ENCODE peak calls at places on chromosomes 6 and 20, in eight cellular contexts. One of them, this sample, is unnamed.

GRCh38 chr6:35417979-35418661 is 34.0 kb upstream of the FANCE start:
- DNase-seq in endothelial cell of umbilical vein: no peak
- DNase-seq in Panc1: no peak
- DNase-seq in spleen: no peak
- DNase-seq in GM23338: no peak
- DNase-seq in transverse colon: peak; percentile 64
- DNase-seq in prostate gland: no peak
- DNase-seq in SK-N-SH: peak; percentile 83
- DNase-seq in this sample: no peak

GRCh38 chr6:296151-297122 is 4.2 kb downstream of the DUSP22 start:
- DNase-seq in endothelial cell of umbilical vein: peak; percentile 63
- DNase-seq in prostate gland: no peak
- DNase-seq in Panc1: no peak
- DNase-seq in transverse colon: peak; percentile 55
- DNase-seq in SK-N-SH: no peak
- DNase-seq in spleen: peak; percentile 86
- DNase-seq in GM23338: no peak
- DNase-seq in this sample: no peak

GRCh38 chr6:114342826-114343781 is at the start of gene HS3ST5:
- DNase-seq in prostate gland: no peak
- DNase-seq in SK-N-SH: peak; percentile 86
- DNase-seq in spleen: peak; percentile 72
- DNase-seq in transverse colon: peak; percentile 26
- DNase-seq in endothelial cell of umbilical vein: no peak
- DNase-seq in Panc1: no peak
- DNase-seq in GM23338: peak; percentile 91
- DNase-seq in this sample: no peak

GRCh38 chr6:37850728-37851285 is 31.3 kb downstream of the ZFAND3 start:
- DNase-seq in prostate gland: no peak
- DNase-seq in endothelial cell of umbilical vein: no peak
- DNase-seq in Panc1: no peak
- DNase-seq in spleen: no peak
- DNase-seq in GM23338: no peak
- DNase-seq in transverse colon: no peak
- DNase-seq in SK-N-SH: no peak
- DNase-seq in this sample: no peak

GRCh38 chr20:4076671-4077070 is 61.3 kb upstream of the RNF24 start:
- DNase-seq in GM23338: no peak
- DNase-seq in SK-N-SH: no peak
- DNase-seq in endothelial cell of umbilical vein: peak; percentile 85
- DNase-seq in Panc1: no peak
- DNase-seq in spleen: no peak
- DNase-seq in prostate gland: peak; percentile 50
- DNase-seq in transverse colon: no peak
- DNase-seq in this sample: no peak

GRCh38 chr6:108651781-108652227 is 91.1 kb downstream of the FOXO3 start:
- DNase-seq in GM23338: no peak
- DNase-seq in endothelial cell of umbilical vein: no peak
- DNase-seq in transverse colon: no peak
- DNase-seq in spleen: no peak
- DNase-seq in Panc1: no peak
- DNase-seq in SK-N-SH: no peak
- DNase-seq in prostate gland: peak; percentile 79
- DNase-seq in this sample: no peak

GRCh38 chr6:85494551-85495337 is 44.9 kb downstream of the NT5E start:
- DNase-seq in transverse colon: no peak
- DNase-seq in SK-N-SH: no peak
- DNase-seq in GM23338: no peak
- DNase-seq in Panc1: no peak
- DNase-seq in endothelial cell of umbilical vein: no peak
- DNase-seq in prostate gland: no peak
- DNase-seq in spleen: no peak
- DNase-seq in this sample: no peak

GRCh38 chr20:21396045-21396893 is 1.1 kb downstream of the NKX2-4 start:
- DNase-seq in endothelial cell of umbilical vein: peak; percentile 32
- DNase-seq in prostate gland: no peak
- DNase-seq in SK-N-SH: peak; percentile 68
- DNase-seq in spleen: no peak
- DNase-seq in GM23338: peak; percentile 66
- DNase-seq in transverse colon: no peak
- DNase-seq in Panc1: no peak
- DNase-seq in this sample: no peak

GRCh38 chr20:31907046-31907445 is 36.6 kb downstream of the TTLL9 start:
- DNase-seq in transverse colon: no peak
- DNase-seq in prostate gland: no peak
- DNase-seq in endothelial cell of umbilical vein: no peak
- DNase-seq in spleen: no peak
- DNase-seq in SK-N-SH: no peak
- DNase-seq in Panc1: no peak
- DNase-seq in GM23338: no peak
- DNase-seq in this sample: no peak

GRCh38 chr6:44004625-44005506 is 122.4 kb downstream of the MRPL14 start:
- DNase-seq in Panc1: no peak
- DNase-seq in SK-N-SH: peak; percentile 71
- DNase-seq in endothelial cell of umbilical vein: no peak
- DNase-seq in GM23338: no peak
- DNase-seq in transverse colon: no peak
- DNase-seq in spleen: no peak
- DNase-seq in prostate gland: no peak
- DNase-seq in this sample: no peak

GRCh38 chr6:88380083-88380482 is 213.9 kb upstream of the CNR1 start:
- DNase-seq in spleen: peak; percentile 66
- DNase-seq in Panc1: no peak
- DNase-seq in transverse colon: no peak
- DNase-seq in SK-N-SH: peak; percentile 1
- DNase-seq in GM23338: no peak
- DNase-seq in prostate gland: no peak
- DNase-seq in endothelial cell of umbilical vein: peak; percentile 94
- DNase-seq in this sample: no peak

GRCh38 chr6:142544199-142544838 is 242.5 kb downstream of the ADGRG6 start:
- DNase-seq in SK-N-SH: no peak
- DNase-seq in spleen: no peak
- DNase-seq in endothelial cell of umbilical vein: no peak
- DNase-seq in Panc1: no peak
- DNase-seq in GM23338: no peak
- DNase-seq in transverse colon: no peak
- DNase-seq in prostate gland: no peak
- DNase-seq in this sample: no peak

GRCh38 chr6:116560130-116560529 is 6.6 kb downstream of the CALHM4 start:
- DNase-seq in Panc1: no peak
- DNase-seq in endothelial cell of umbilical vein: no peak
- DNase-seq in transverse colon: no peak
- DNase-seq in SK-N-SH: no peak
- DNase-seq in GM23338: no peak
- DNase-seq in prostate gland: no peak
- DNase-seq in spleen: no peak
- DNase-seq in this sample: no peak

GRCh38 chr20:14963262-14963663 is 625.9 kb upstream of the FLRT3 start:
- DNase-seq in GM23338: no peak
- DNase-seq in prostate gland: peak; percentile 31
- DNase-seq in SK-N-SH: no peak
- DNase-seq in spleen: no peak
- DNase-seq in Panc1: no peak
- DNase-seq in transverse colon: no peak
- DNase-seq in endothelial cell of umbilical vein: peak; percentile 90
- DNase-seq in this sample: no peak

GRCh38 chr6:118252474-118252873 is 295.6 kb upstream of the PLN start:
- DNase-seq in SK-N-SH: no peak
- DNase-seq in GM23338: no peak
- DNase-seq in Panc1: no peak
- DNase-seq in spleen: no peak
- DNase-seq in endothelial cell of umbilical vein: no peak
- DNase-seq in prostate gland: no peak
- DNase-seq in transverse colon: no peak
- DNase-seq in this sample: no peak

GRCh38 chr6:27591660-27592059 is 118.8 kb upstream of the ZNF184 start:
- DNase-seq in spleen: no peak
- DNase-seq in SK-N-SH: no peak
- DNase-seq in endothelial cell of umbilical vein: peak; percentile 32
- DNase-seq in Panc1: peak; percentile 89
- DNase-seq in prostate gland: no peak
- DNase-seq in transverse colon: no peak
- DNase-seq in GM23338: peak; percentile 79
- DNase-seq in this sample: no peak

GRCh38 chr20:41734506-41734945 is 116.3 kb upstream of the CHD6 start:
- DNase-seq in prostate gland: peak; percentile 23
- DNase-seq in spleen: no peak
- DNase-seq in Panc1: peak; percentile 51
- DNase-seq in endothelial cell of umbilical vein: peak; percentile 37
- DNase-seq in transverse colon: peak; percentile 47
- DNase-seq in GM23338: peak; percentile 78
- DNase-seq in SK-N-SH: peak; percentile 64
- DNase-seq in this sample: peak; percentile 49

GRCh38 chr6:2542858-2543218 is 207.9 kb downstream of the MYLK4 start:
- DNase-seq in SK-N-SH: no peak
- DNase-seq in spleen: no peak
- DNase-seq in Panc1: no peak
- DNase-seq in endothelial cell of umbilical vein: no peak
- DNase-seq in prostate gland: no peak
- DNase-seq in GM23338: no peak
- DNase-seq in transverse colon: peak; percentile 13
- DNase-seq in this sample: no peak
- H3K27me3 ChIP-seq in SK-N-SH: peaks cover 25% of the 10 kb centered on the region
- H3K27me3 ChIP-seq in spleen: no peaks in the 10 kb centered on the region
- H3K27me3 ChIP-seq in Panc1: no peaks in the 10 kb centered on the region
- H3K27me3 ChIP-seq in endothelial cell of umbilical vein: no peaks in the 10 kb centered on the region
- H3K27me3 ChIP-seq in prostate gland: no peaks in the 10 kb centered on the region
- H3K27me3 ChIP-seq in GM23338: no peaks in the 10 kb centered on the region
- H3K27me3 ChIP-seq in transverse colon: no peaks in the 10 kb centered on the region
- H3K27me3 ChIP-seq in this sample: no peaks in the 10 kb centered on the region

GRCh38 chr6:133100870-133101269 is 140.3 kb upstream of the EYA4 start:
- DNase-seq in Panc1: no peak
- DNase-seq in endothelial cell of umbilical vein: no peak
- DNase-seq in spleen: no peak
- DNase-seq in GM23338: no peak
- DNase-seq in transverse colon: no peak
- DNase-seq in prostate gland: no peak
- DNase-seq in SK-N-SH: no peak
- DNase-seq in this sample: no peak

GRCh38 chr6:133097208-133097607 is 143.9 kb upstream of the EYA4 start:
- DNase-seq in spleen: no peak
- DNase-seq in GM23338: no peak
- DNase-seq in endothelial cell of umbilical vein: no peak
- DNase-seq in Panc1: no peak
- DNase-seq in SK-N-SH: no peak
- DNase-seq in transverse colon: no peak
- DNase-seq in prostate gland: no peak
- DNase-seq in this sample: no peak

GRCh38 chr6:133093957-133094356 is 147.2 kb upstream of the EYA4 start:
- DNase-seq in SK-N-SH: no peak
- DNase-seq in prostate gland: no peak
- DNase-seq in GM23338: no peak
- DNase-seq in spleen: no peak
- DNase-seq in endothelial cell of umbilical vein: no peak
- DNase-seq in transverse colon: no peak
- DNase-seq in Panc1: no peak
- DNase-seq in this sample: no peak

GRCh38 chr6:133101790-133102189 is 139.4 kb upstream of the EYA4 start:
- DNase-seq in spleen: no peak
- DNase-seq in Panc1: no peak
- DNase-seq in transverse colon: no peak
- DNase-seq in prostate gland: no peak
- DNase-seq in GM23338: no peak
- DNase-seq in SK-N-SH: no peak
- DNase-seq in endothelial cell of umbilical vein: no peak
- DNase-seq in this sample: no peak

DNA sequence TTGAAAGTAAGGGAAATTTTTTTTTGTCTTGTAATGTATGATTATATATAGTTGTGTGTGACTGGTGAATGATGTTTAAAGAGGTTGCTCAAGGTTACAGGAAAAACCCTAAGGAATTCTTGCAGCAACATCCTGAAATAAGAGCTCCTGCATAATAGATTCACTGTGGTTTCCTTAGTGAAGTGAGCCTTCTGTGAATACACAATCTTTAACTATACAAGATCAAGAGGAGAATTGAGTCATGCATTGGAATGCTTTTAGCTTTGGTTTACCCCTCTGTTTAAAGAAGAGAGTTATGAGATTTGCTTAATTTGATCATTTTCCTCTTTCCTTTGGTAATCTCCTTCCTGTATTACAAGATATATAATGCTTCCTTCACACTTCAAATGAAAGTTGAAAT is 141.6 kb upstream of the EYA4 start:
- DNase-seq in GM23338: peak; percentile 63
- DNase-seq in SK-N-SH: no peak
- DNase-seq in Panc1: no peak
- DNase-seq in spleen: no peak
- DNase-seq in prostate gland: no peak
- DNase-seq in transverse colon: no peak
- DNase-seq in endothelial cell of umbilical vein: peak; percentile 31
- DNase-seq in this sample: no peak
- TF ChIP-seq POLR2AphosphoS5 in GM23338: no peak
- TF ChIP-seq POLR2AphosphoS5 in SK-N-SH: peak; percentile 42
- TF ChIP-seq POLR2AphosphoS5 in Panc1: no peak
- TF ChIP-seq POLR2AphosphoS5 in spleen: no peak
- TF ChIP-seq POLR2AphosphoS5 in prostate gland: no peak
- TF ChIP-seq POLR2AphosphoS5 in transverse colon: no peak
- TF ChIP-seq POLR2AphosphoS5 in endothelial cell of umbilical vein: no peak
- TF ChIP-seq POLR2AphosphoS5 in this sample: no peak

DNA sequence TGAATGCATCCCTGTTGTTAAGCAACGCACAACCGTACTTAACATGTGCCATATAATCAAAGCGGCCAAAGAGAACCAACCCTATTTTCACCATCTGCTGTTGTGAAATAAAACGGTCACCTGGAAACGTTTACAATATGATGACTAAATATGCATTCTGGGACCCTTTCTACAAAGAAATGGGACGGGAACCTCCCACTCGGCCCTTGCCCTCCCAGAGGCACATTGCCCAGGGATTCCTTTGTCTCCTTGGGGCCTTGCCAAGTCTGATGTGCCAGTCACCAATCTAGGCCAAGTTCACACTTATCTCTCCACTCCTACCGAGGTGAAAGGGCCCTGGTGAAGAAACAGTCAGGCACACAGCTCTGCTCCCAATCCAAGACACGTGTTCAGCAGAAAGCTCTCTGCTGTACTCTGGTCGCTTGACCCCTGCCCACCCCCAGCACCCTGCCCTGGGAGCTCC is 427.4 kb upstream of the JARID2 start:
- DNase-seq in GM23338: no peak
- DNase-seq in endothelial cell of umbilical vein: no peak
- DNase-seq in Panc1: no peak
- DNase-seq in spleen: no peak
- DNase-seq in SK-N-SH: no peak
- DNase-seq in prostate gland: no peak
- DNase-seq in transverse colon: peak; percentile 83
- DNase-seq in this sample: peak; percentile 80
- H3K4me1 ChIP-seq in GM23338: peaks cover 19% of the 10 kb centered on the region
- H3K4me1 ChIP-seq in endothelial cell of umbilical vein: no peaks in the 10 kb centered on the region
- H3K4me1 ChIP-seq in Panc1: no peaks in the 10 kb centered on the region
- H3K4me1 ChIP-seq in spleen: no peaks in the 10 kb centered on the region
- H3K4me1 ChIP-seq in SK-N-SH: no peaks in the 10 kb centered on the region
- H3K4me1 ChIP-seq in prostate gland: no peaks in the 10 kb centered on the region
- H3K4me1 ChIP-seq in transverse colon: peaks cover 13% of the 10 kb centered on the region
- H3K4me1 ChIP-seq in this sample: peaks cover 29% of the 10 kb centered on the region

DNA sequence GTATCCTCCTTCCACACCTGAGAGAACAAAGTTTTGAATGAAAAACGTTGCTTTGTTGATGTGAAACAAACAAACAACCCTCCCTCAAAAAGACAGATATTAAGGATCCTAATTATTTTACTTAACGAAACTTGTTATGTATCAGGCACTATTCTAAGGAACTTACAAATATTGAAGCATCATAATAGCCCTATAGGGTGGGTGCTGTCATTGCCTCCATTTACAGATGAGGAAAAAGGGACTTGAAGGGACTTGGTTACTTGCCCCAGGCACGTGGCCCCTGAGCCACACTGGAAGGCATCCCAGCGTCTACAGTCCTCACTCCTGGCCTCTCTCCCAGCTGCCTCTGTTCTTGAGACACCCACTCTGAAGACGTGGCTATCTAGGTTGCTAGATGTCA is 20.2 kb upstream of the OLIG3 start:
- DNase-seq in endothelial cell of umbilical vein: no peak
- DNase-seq in SK-N-SH: no peak
- DNase-seq in transverse colon: no peak
- DNase-seq in prostate gland: no peak
- DNase-seq in GM23338: no peak
- DNase-seq in Panc1: no peak
- DNase-seq in spleen: no peak
- DNase-seq in this sample: no peak
- H3K27me3 ChIP-seq in endothelial cell of umbilical vein: peaks cover 49% of the 10 kb centered on the region
- H3K27me3 ChIP-seq in SK-N-SH: no peaks in the 10 kb centered on the region
- H3K27me3 ChIP-seq in transverse colon: peaks cover 93% of the 10 kb centered on the region
- H3K27me3 ChIP-seq in prostate gland: peaks cover 17% of the 10 kb centered on the region
- H3K27me3 ChIP-seq in GM23338: peaks cover 6% of the 10 kb centered on the region
- H3K27me3 ChIP-seq in Panc1: peaks cover 32% of the 10 kb centered on the region
- H3K27me3 ChIP-seq in spleen: peaks cover 26% of the 10 kb centered on the region
- H3K27me3 ChIP-seq in this sample: no peaks in the 10 kb centered on the region